ENCODE peak calls at places on chromosomes 11 and 22, in ten cellular contexts. One of them, this sample, is unnamed.

GRCh38 chr11:126282742-126283591 is at the start of gene TIRAP:
- DNase-seq in HCT116: no peak
- DNase-seq in tibial artery: peak; percentile 63
- DNase-seq in AG04450: no peak
- DNase-seq in astrocyte of the cerebellum: no peak
- DNase-seq in H1: no peak
- DNase-seq in body of pancreas: peak; percentile 75
- DNase-seq in AG10803: peak; percentile 52
- DNase-seq in WERI-Rb-1: peak; percentile 69
- DNase-seq in B cell: peak; percentile 68
- DNase-seq in this sample: peak; percentile 41

GRCh38 chr11:57332694-57333440 is 2.8 kb downstream of the SSRP1 start:
- DNase-seq in HCT116: no peak
- DNase-seq in tibial artery: no peak
- DNase-seq in AG04450: no peak
- DNase-seq in astrocyte of the cerebellum: no peak
- DNase-seq in H1: no peak
- DNase-seq in body of pancreas: no peak
- DNase-seq in AG10803: no peak
- DNase-seq in WERI-Rb-1: no peak
- DNase-seq in B cell: no peak
- DNase-seq in this sample: no peak

GRCh38 chr11:12445001-12445400 is 67.6 kb downstream of the PARVA start:
- DNase-seq in HCT116: no peak
- DNase-seq in tibial artery: no peak
- DNase-seq in AG04450: no peak
- DNase-seq in astrocyte of the cerebellum: no peak
- DNase-seq in H1: no peak
- DNase-seq in body of pancreas: no peak
- DNase-seq in AG10803: no peak
- DNase-seq in WERI-Rb-1: no peak
- DNase-seq in B cell: no peak
- DNase-seq in this sample: no peak

GRCh38 chr22:20808844-20809243 is 34.9 kb downstream of the SERPIND1 start:
- DNase-seq in HCT116: no peak
- DNase-seq in tibial artery: no peak
- DNase-seq in AG04450: no peak
- DNase-seq in astrocyte of the cerebellum: no peak
- DNase-seq in H1: no peak
- DNase-seq in body of pancreas: no peak
- DNase-seq in AG10803: no peak
- DNase-seq in WERI-Rb-1: no peak
- DNase-seq in B cell: no peak
- DNase-seq in this sample: no peak

GRCh38 chr11:73481626-73482025 is 105.4 kb downstream of the RELT start:
- DNase-seq in HCT116: no peak
- DNase-seq in tibial artery: no peak
- DNase-seq in AG04450: no peak
- DNase-seq in astrocyte of the cerebellum: no peak
- DNase-seq in H1: no peak
- DNase-seq in body of pancreas: no peak
- DNase-seq in AG10803: no peak
- DNase-seq in WERI-Rb-1: no peak
- DNase-seq in B cell: no peak
- DNase-seq in this sample: no peak

GRCh38 chr22:39254789-39255298 is 10.1 kb upstream of the PDGFB start:
- DNase-seq in HCT116: no peak
- DNase-seq in tibial artery: no peak
- DNase-seq in AG04450: no peak
- DNase-seq in astrocyte of the cerebellum: no peak
- DNase-seq in H1: no peak
- DNase-seq in body of pancreas: no peak
- DNase-seq in AG10803: peak; percentile 51
- DNase-seq in WERI-Rb-1: no peak
- DNase-seq in B cell: no peak
- DNase-seq in this sample: no peak

GRCh38 chr11:88484873-88485621 is 147.5 kb upstream of the CTSC start:
- DNase-seq in HCT116: peak; percentile 45
- DNase-seq in tibial artery: peak; percentile 19
- DNase-seq in AG04450: no peak
- DNase-seq in astrocyte of the cerebellum: no peak
- DNase-seq in H1: no peak
- DNase-seq in body of pancreas: peak; percentile 42
- DNase-seq in AG10803: peak; percentile 19
- DNase-seq in WERI-Rb-1: peak; percentile 42
- DNase-seq in B cell: peak; percentile 8
- DNase-seq in this sample: no peak

GRCh38 chr11:7490054-7490453 is 4.7 kb downstream of the OLFML1 start:
- DNase-seq in HCT116: no peak
- DNase-seq in tibial artery: no peak
- DNase-seq in AG04450: no peak
- DNase-seq in astrocyte of the cerebellum: no peak
- DNase-seq in H1: no peak
- DNase-seq in body of pancreas: no peak
- DNase-seq in AG10803: peak; percentile 80
- DNase-seq in WERI-Rb-1: no peak
- DNase-seq in B cell: no peak
- DNase-seq in this sample: no peak

GRCh38 chr22:48099671-48100070 is 1337.2 kb downstream of the TBC1D22A start:
- DNase-seq in HCT116: no peak
- DNase-seq in tibial artery: no peak
- DNase-seq in AG04450: no peak
- DNase-seq in astrocyte of the cerebellum: no peak
- DNase-seq in H1: no peak
- DNase-seq in body of pancreas: no peak
- DNase-seq in AG10803: no peak
- DNase-seq in WERI-Rb-1: no peak
- DNase-seq in B cell: no peak
- DNase-seq in this sample: no peak

GRCh38 chr22:39205344-39206021 is 39.3 kb downstream of the PDGFB start:
- DNase-seq in HCT116: peak; percentile 46
- DNase-seq in tibial artery: no peak
- DNase-seq in AG04450: no peak
- DNase-seq in astrocyte of the cerebellum: no peak
- DNase-seq in H1: no peak
- DNase-seq in body of pancreas: no peak
- DNase-seq in AG10803: peak; percentile 46
- DNase-seq in WERI-Rb-1: no peak
- DNase-seq in B cell: no peak
- DNase-seq in this sample: no peak

GRCh38 chr11:112470355-112470754 is 209.7 kb upstream of the PLET1 start:
- DNase-seq in HCT116: no peak
- DNase-seq in tibial artery: no peak
- DNase-seq in AG04450: no peak
- DNase-seq in astrocyte of the cerebellum: no peak
- DNase-seq in H1: no peak
- DNase-seq in body of pancreas: no peak
- DNase-seq in AG10803: no peak
- DNase-seq in WERI-Rb-1: no peak
- DNase-seq in B cell: no peak
- DNase-seq in this sample: no peak

GRCh38 chr11:36371161-36371560 is 75.1 kb downstream of the PRR5L start:
- DNase-seq in HCT116: no peak
- DNase-seq in tibial artery: no peak
- DNase-seq in AG04450: no peak
- DNase-seq in astrocyte of the cerebellum: no peak
- DNase-seq in H1: no peak
- DNase-seq in body of pancreas: no peak
- DNase-seq in AG10803: no peak
- DNase-seq in WERI-Rb-1: no peak
- DNase-seq in B cell: no peak
- DNase-seq in this sample: no peak

GRCh38 chr11:61973603-61974162 is 6.2 kb upstream of the FTH1 start:
- DNase-seq in HCT116: no peak
- DNase-seq in tibial artery: peak; percentile 49
- DNase-seq in AG04450: no peak
- DNase-seq in astrocyte of the cerebellum: no peak
- DNase-seq in H1: no peak
- DNase-seq in body of pancreas: peak; percentile 39
- DNase-seq in AG10803: peak; percentile 29
- DNase-seq in WERI-Rb-1: peak; percentile 68
- DNase-seq in B cell: no peak
- DNase-seq in this sample: peak; percentile 34

GRCh38 chr11:90438069-90438468 is 215.2 kb upstream of the CHORDC1 start:
- DNase-seq in HCT116: no peak
- DNase-seq in tibial artery: no peak
- DNase-seq in AG04450: no peak
- DNase-seq in astrocyte of the cerebellum: no peak
- DNase-seq in H1: no peak
- DNase-seq in body of pancreas: no peak
- DNase-seq in AG10803: no peak
- DNase-seq in WERI-Rb-1: no peak
- DNase-seq in B cell: no peak
- DNase-seq in this sample: no peak

DNA sequence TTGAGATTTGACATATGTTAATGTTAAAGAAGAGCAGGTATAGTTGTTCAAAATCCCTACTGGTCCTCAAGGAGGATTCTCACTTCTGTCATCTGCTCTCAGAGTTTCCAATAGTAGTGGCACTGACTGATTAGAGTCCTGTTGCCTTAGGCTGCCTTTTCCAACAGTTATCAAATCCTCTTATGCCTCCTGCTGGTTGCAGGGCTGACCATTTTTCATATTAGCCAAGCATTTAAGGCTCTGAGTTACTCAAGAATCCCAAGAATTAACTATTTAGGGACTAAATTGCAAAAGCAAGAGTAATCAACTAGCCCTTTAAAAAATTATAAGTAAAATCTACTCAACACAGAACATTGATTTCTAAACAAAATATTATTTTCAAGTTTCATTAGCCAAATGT is 212.0 kb upstream of the CHORDC1 start:
- DNase-seq in HCT116: no peak
- DNase-seq in tibial artery: no peak
- DNase-seq in AG04450: no peak
- DNase-seq in astrocyte of the cerebellum: no peak
- DNase-seq in H1: no peak
- DNase-seq in body of pancreas: no peak
- DNase-seq in AG10803: no peak
- DNase-seq in WERI-Rb-1: peak; percentile 34
- DNase-seq in B cell: no peak
- DNase-seq in this sample: no peak
- TF ChIP-seq CTCF in HCT116: no peak
- TF ChIP-seq CTCF in tibial artery: peak; percentile 20
- TF ChIP-seq CTCF in AG04450: no peak
- TF ChIP-seq CTCF in astrocyte of the cerebellum: no peak
- TF ChIP-seq CTCF in H1: peak; percentile 28
- TF ChIP-seq CTCF in body of pancreas: no peak
- TF ChIP-seq CTCF in AG10803: no peak
- TF ChIP-seq CTCF in WERI-Rb-1: peak; percentile 46
- TF ChIP-seq CTCF in B cell: no peak
- TF ChIP-seq CTCF in this sample: peak; percentile 89

DNA sequence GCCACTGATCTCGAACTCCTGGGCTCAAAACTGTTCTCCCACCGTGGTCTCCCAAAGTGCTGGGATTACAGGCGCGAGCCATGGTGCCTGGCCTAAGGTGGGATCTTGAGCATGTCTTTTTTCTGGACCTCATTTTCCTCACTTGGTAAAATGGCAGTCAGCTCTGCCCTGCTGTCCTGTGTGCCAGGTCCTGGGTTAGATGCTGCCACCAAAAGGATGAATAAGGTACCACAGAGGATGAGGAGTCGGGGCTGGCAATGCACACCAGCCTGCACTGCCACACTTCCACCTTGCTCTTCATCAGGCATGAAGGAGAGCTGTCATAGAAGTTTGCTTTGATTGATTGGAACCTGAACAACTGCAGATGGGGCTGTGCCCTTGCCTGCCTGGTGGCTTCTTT is 32.3 kb downstream of the ACO2 start:
- DNase-seq in HCT116: no peak
- DNase-seq in tibial artery: no peak
- DNase-seq in AG04450: no peak
- DNase-seq in astrocyte of the cerebellum: no peak
- DNase-seq in H1: no peak
- DNase-seq in body of pancreas: no peak
- DNase-seq in AG10803: no peak
- DNase-seq in WERI-Rb-1: peak; percentile 46
- DNase-seq in B cell: peak; percentile 64
- DNase-seq in this sample: no peak
- TF ChIP-seq CTCF in HCT116: peak; percentile 48
- TF ChIP-seq CTCF in tibial artery: no peak
- TF ChIP-seq CTCF in AG04450: no peak
- TF ChIP-seq CTCF in astrocyte of the cerebellum: peak; percentile 36
- TF ChIP-seq CTCF in H1: peak; percentile 59
- TF ChIP-seq CTCF in body of pancreas: no peak
- TF ChIP-seq CTCF in AG10803: peak; percentile 34
- TF ChIP-seq CTCF in WERI-Rb-1: peak; percentile 66
- TF ChIP-seq CTCF in B cell: peak; percentile 61
- TF ChIP-seq CTCF in this sample: peak; percentile 63

DNA sequence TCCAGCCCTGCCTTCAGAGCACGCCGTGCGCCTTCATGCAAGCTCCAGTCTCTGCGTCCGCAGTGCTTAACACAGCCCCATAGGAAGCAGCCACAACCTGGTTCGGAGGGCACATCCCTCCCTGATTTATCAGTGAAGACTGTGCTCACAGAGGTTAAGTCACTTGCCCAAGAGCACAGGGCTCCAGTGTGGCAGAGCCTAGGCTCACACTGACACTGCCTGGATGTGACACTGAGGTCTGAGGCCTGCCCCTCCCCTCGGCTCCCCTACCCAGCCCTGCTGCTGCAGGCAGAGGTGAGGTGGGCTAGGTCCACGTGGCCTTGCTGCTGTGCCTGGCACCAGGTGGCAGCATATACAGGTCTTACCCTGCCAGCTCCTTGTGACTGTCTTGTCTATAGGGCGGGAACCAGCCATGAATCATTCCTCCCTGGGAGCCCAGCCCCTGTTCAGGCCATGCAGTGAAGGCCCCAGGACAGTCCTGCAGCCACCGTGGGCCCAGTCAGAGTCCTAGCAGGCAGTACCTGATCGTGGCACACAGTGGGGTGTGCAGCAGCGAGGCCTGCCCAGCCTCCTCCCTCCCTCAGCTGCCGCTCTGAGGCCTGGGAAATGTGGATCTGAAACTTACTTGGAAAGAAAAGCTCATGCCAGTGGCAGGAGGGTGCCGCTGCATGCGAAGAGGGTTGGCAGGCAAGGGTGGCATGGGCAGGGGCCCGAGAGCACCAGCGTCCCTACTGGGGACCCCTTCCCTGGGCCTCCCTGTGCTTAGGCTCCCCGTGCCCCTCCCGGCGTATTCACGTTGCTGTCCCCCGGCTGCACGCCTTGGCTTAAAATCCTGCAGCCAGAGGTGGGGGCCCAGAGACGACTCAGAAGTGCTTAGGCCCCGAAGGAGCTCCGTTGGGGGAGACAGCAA is 1.2 kb upstream of the CERK start:
- DNase-seq in HCT116: peak; percentile 81
- DNase-seq in tibial artery: peak; percentile 44
- DNase-seq in AG04450: no peak
- DNase-seq in astrocyte of the cerebellum: no peak
- DNase-seq in H1: no peak
- DNase-seq in body of pancreas: peak; percentile 44
- DNase-seq in AG10803: peak; percentile 50
- DNase-seq in WERI-Rb-1: peak; percentile 45
- DNase-seq in B cell: peak; percentile 67
- DNase-seq in this sample: peak; percentile 25
- TF ChIP-seq CTCF in HCT116: peak; percentile 59
- TF ChIP-seq CTCF in tibial artery: peak; percentile 13
- TF ChIP-seq CTCF in AG04450: peak; percentile 20
- TF ChIP-seq CTCF in astrocyte of the cerebellum: no peak
- TF ChIP-seq CTCF in H1: no peak
- TF ChIP-seq CTCF in body of pancreas: no peak
- TF ChIP-seq CTCF in AG10803: no peak
- TF ChIP-seq CTCF in WERI-Rb-1: no peak
- TF ChIP-seq CTCF in B cell: peak; percentile 57
- TF ChIP-seq CTCF in this sample: no peak

GRCh38 chr11:35082322-35083180 is 56.4 kb upstream of the CD44 start:
- DNase-seq in HCT116: peak; percentile 81
- DNase-seq in tibial artery: peak; percentile 63
- DNase-seq in AG04450: no peak
- DNase-seq in astrocyte of the cerebellum: peak; percentile 51
- DNase-seq in H1: no peak
- DNase-seq in body of pancreas: peak; percentile 74
- DNase-seq in AG10803: peak; percentile 89
- DNase-seq in WERI-Rb-1: no peak
- DNase-seq in B cell: peak; percentile 89
- DNase-seq in this sample: no peak
- TF ChIP-seq CTCF in HCT116: no peak
- TF ChIP-seq CTCF in tibial artery: no peak
- TF ChIP-seq CTCF in AG04450: no peak
- TF ChIP-seq CTCF in astrocyte of the cerebellum: no peak
- TF ChIP-seq CTCF in H1: no peak
- TF ChIP-seq CTCF in body of pancreas: no peak
- TF ChIP-seq CTCF in AG10803: peak; percentile 22
- TF ChIP-seq CTCF in WERI-Rb-1: no peak
- TF ChIP-seq CTCF in B cell: no peak
- TF ChIP-seq CTCF in this sample: no peak

This sample was measured in D721Med.